ENCODE peak calls at places on chromosomes 7 and 10, in four cellular contexts. C is heart left ventricle, V is SK-N-SH, Y is A549. H is an unnamed sample.

GRCh38 chr10:83539528-83540308 is 599.6 kb upstream of the GHITM start:
- DNase-seq in C (peak; percentile 86), V (no peak), Y (no peak), H (peak; percentile 28)

GRCh38 chr7:112869111-112869774 is 79.0 kb upstream of the TMEM168 start:
- DNase-seq in C (no peak), V (peak; percentile 55), Y (peak; percentile 55), H (peak; percentile 56)

GRCh38 chr7:78489851-78490250 is 691.3 kb downstream of the PHTF2 start:
- DNase-seq in C (no peak), V (no peak), Y (no peak), H (peak; percentile 23)

GRCh38 chr10:36538945-36539586 is 586.3 kb upstream of the ANKRD30A start:
- DNase-seq in C (peak; percentile 9), V (no peak), Y (peak; percentile 73), H (peak; percentile 29)

GRCh38 chr10:10804998-10805737 is 212.5 kb upstream of the CELF2 start:
- DNase-seq in C (no peak), V (no peak), Y (peak; percentile 4), H (no peak)

GRCh38 chr7:47088329-47089067 is 493.4 kb downstream of the TNS3 start:
- DNase-seq in C (peak; percentile 57), V (peak; percentile 77), Y (peak; percentile 57), H (peak; percentile 74)

GRCh38 chr7:925601-926000 is 28.9 kb downstream of the ADAP1 start:
- DNase-seq in C (peak; percentile 21), V (no peak), Y (no peak), H (no peak)

GRCh38 chr10:130480491-130480890 is 344.3 kb downstream of the GLRX3 start:
- DNase-seq in C (no peak), V (no peak), Y (no peak), H (no peak)

GRCh38 chr10:104766341-104766740 is 125.3 kb downstream of the SORCS3 start:
- DNase-seq in C (no peak), V (no peak), Y (no peak), H (no peak)

GRCh38 chr10:77686096-77686495 is 48.5 kb upstream of the KCNMA1 start:
- DNase-seq in C (no peak), V (no peak), Y (no peak), H (no peak)

GRCh38 chr10:79608505-79609375 is 2.0 kb upstream of the SFTPA1 start:
- DNase-seq in C (no peak), V (peak; percentile 66), Y (peak; percentile 17), H (peak; percentile 12)

GRCh38 chr10:1109795-1110673 is 53.8 kb downstream of the WDR37 start:
- DNase-seq in C (peak; percentile 33), V (peak; percentile 88), Y (peak; percentile 81), H (peak; percentile 78)

GRCh38 chr7:75611557-75612178 is 119.5 kb downstream of the SPDYE5 start:
- DNase-seq in C (peak; percentile 87), V (no peak), Y (no peak), H (no peak)

GRCh38 chr7:144391823-144392255 is 11.7 kb downstream of the NOBOX start:
- DNase-seq in C (no peak), V (peak; percentile 66), Y (peak; percentile 52), H (peak; percentile 66)

GRCh38 chr7:23276381-23276780 is 22.8 kb upstream of the MALSU1 start:
- DNase-seq in C (no peak), V (no peak), Y (peak; percentile 33), H (no peak)

GRCh38 chr7:1029637-1030443 is 14.5 kb upstream of the GPR146 start:
- DNase-seq in C (no peak), V (no peak), Y (no peak), H (no peak)

GRCh38 chr7:47444376-47445098 is 137.4 kb downstream of the TNS3 start:
- DNase-seq in C (no peak), V (peak; percentile 49), Y (peak; percentile 35), H (peak; percentile 38)

GRCh38 chr10:42864575-42864974 is 82.0 kb downstream of the BMS1 start:
- DNase-seq in C (no peak), V (peak; percentile 41), Y (peak; percentile 54), H (peak; percentile 10)

GRCh38 chr7:151079199-151079910 is 1.3 kb downstream of the FASTK start:
- DNase-seq in C (no peak), V (no peak), Y (no peak), H (no peak)

GRCh38 chr10:84574101-84574500 is 245.7 kb downstream of the CCSER2 start:
- DNase-seq in C (no peak), V (no peak), Y (peak; percentile 7), H (no peak)
- TF ChIP-seq CTCF in C (no peak), V (peak; percentile 18), Y (no peak), H (no peak)

DNA sequence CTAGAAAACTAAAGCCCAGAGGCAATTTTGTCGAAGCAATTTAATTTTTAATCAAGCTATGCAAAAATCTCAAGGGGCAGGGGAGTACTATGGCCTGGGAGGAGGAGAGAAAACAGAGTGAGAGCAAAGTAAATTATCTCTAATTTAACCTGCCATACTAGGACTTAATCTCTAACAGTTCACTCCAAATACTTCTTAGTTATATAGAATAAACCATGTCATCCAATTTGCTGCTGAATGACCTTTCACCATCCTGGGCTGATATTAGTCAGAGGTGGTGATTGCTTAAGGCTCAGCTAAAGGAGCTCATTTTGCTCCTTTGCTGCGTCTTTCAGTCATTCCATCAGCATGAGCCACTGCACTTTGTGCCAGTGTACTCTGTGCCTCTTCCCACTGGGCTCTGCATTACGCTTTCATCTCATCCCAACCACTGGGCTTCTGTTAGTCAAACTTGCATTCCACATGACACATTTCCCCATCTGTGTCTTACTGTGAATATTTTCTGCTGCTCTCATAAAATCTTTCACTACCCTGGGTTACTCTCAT is 84.2 kb downstream of the CD36 start:
- DNase-seq in C (no peak), V (no peak), Y (peak; percentile 98), H (peak; percentile 98)
- H3K4me3 ChIP-seq in C (no peak overlapping the region), V (peak overlapping the region; percentile 9), Y (peak overlapping the region; percentile 3), H (no peak overlapping the region)

GRCh38 chr7:2063562-2064360 is 169.0 kb downstream of the MAD1L1 start:
- DNase-seq in C (peak; percentile 29), V (peak; percentile 75), Y (peak; percentile 11), H (peak; percentile 47)
- TF ChIP-seq CTCF in C (no peak), V (no peak), Y (no peak), H (peak; percentile 49)

DNA sequence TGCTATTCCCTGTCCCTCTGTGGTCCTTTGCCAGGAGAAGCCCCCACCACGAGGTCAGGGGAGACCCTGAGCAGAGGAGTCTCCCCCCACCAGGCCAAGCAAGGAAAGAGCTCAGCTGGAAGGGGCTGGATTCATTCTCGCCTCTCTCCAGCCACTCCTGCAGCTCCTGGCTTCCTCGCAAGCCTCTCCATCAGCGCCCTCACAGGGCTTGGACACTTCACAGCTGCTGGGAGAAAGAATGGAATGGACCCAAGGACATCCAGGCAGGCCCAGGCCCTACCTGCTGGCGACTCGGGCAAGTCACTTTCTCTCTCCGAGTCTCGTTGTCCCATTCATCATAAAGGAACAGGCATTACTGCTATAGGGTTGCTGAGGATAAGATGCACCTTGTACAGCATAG is 22.6 kb downstream of the IMPDH1 start:
- DNase-seq in C (no peak), V (peak; percentile 69), Y (no peak), H (no peak)
- H3K4me3 ChIP-seq in C (no peak overlapping the region), V (no peak overlapping the region), Y (no peak overlapping the region), H (no peak overlapping the region)

H was measured in fibroblast of villous mesenchyme.